ENCODE peak calls at places on chromosomes 6 and 20, in ten cellular contexts. Y, F, D, G, X, O, J, W, N and L are unnamed samples.

GRCh38 chr6:42210551-42210950 is 7.1 kb downstream of the MRPS10 start:
- DNase-seq in Y (no peak), F (no peak), D (no peak), G (no peak), X (no peak), O (peak; percentile 94), J (no peak), W (no peak), N (no peak), L (peak; percentile 9)

GRCh38 chr6:155561262-155561970 is 105.8 kb upstream of the NOX3 start:
- DNase-seq in Y (no peak), F (no peak), D (no peak), G (no peak), X (no peak), O (no peak), J (no peak), W (no peak), N (no peak), L (no peak)

GRCh38 chr6:814378-815347 is 121.7 kb upstream of the EXOC2 start:
- DNase-seq in Y (no peak), F (no peak), D (no peak), G (no peak), X (no peak), O (no peak), J (no peak), W (peak; percentile 2), N (no peak), L (no peak)

GRCh38 chr6:139364302-139364981 is 10.0 kb downstream of the CITED2 start:
- DNase-seq in Y (no peak), F (no peak), D (no peak), G (no peak), X (no peak), O (peak; percentile 57), J (no peak), W (peak; percentile 82), N (no peak), L (peak; percentile 70)

GRCh38 chr6:168163096-168163731 is 84.2 kb upstream of the FRMD1 start:
- DNase-seq in Y (no peak), F (no peak), D (peak; percentile 20), G (no peak), X (no peak), O (peak; percentile 41), J (no peak), W (no peak), N (no peak), L (no peak)

GRCh38 chr6:52577022-52577777 is at the start of gene TRAM2:
- DNase-seq in Y (peak; percentile 77), F (peak; percentile 92), D (peak; percentile 68), G (peak; percentile 86), X (peak; percentile 61), O (peak; percentile 76), J (peak; percentile 66), W (peak; percentile 90), N (peak; percentile 86), L (peak; percentile 76)

GRCh38 chr6:138782243-138782642 is 8.7 kb downstream of the CCDC28A start:
- DNase-seq in Y (no peak), F (no peak), D (no peak), G (no peak), X (no peak), O (no peak), J (no peak), W (no peak), N (no peak), L (no peak)

GRCh38 chr20:45087115-45087785 is 13.7 kb downstream of the KCNS1 start:
- DNase-seq in Y (no peak), F (no peak), D (no peak), G (no peak), X (no peak), O (no peak), J (no peak), W (no peak), N (no peak), L (no peak)